ENCODE peak calls at places on chromosome 11, in seven cellular contexts. One of them, this sample, is unnamed.

GRCh38 chr11:67584881-67585873 is 1.6 kb downstream of the GSTP1 start:
- DNase-seq in H1: no peak
- DNase-seq in GM12892: no peak
- DNase-seq in GM12891: no peak
- DNase-seq in GM12878: no peak
- DNase-seq in SK-N-SH: peak
- DNase-seq in K562: peak
- DNase-seq in this sample: no peak

GRCh38 chr11:65861165-65861505 is 902 bp downstream of the MUS81 start:
- DNase-seq in K562: peak
- DNase-seq in H1: no peak
- DNase-seq in GM12892: no peak
- DNase-seq in SK-N-SH: no peak
- DNase-seq in GM12891: no peak
- DNase-seq in GM12878: no peak
- DNase-seq in this sample: no peak

GRCh38 chr11:103659138-103659734 is 377.2 kb upstream of the DDI1 start:
- DNase-seq in K562: no peak
- DNase-seq in GM12878: no peak
- DNase-seq in SK-N-SH: peak
- DNase-seq in GM12892: no peak
- DNase-seq in GM12891: no peak
- DNase-seq in H1: no peak
- DNase-seq in this sample: no peak

GRCh38 chr11:31932879-31933278 is 121.8 kb upstream of the PAX6 start:
- DNase-seq in GM12891: no peak
- DNase-seq in SK-N-SH: no peak
- DNase-seq in H1: no peak
- DNase-seq in GM12892: no peak
- DNase-seq in K562: no peak
- DNase-seq in GM12878: no peak
- DNase-seq in this sample: no peak

GRCh38 chr11:10558288-10558687 is 10.2 kb downstream of the LYVE1 start:
- DNase-seq in GM12892: no peak
- DNase-seq in GM12891: no peak
- DNase-seq in SK-N-SH: no peak
- DNase-seq in GM12878: no peak
- DNase-seq in K562: no peak
- DNase-seq in H1: no peak
- DNase-seq in this sample: no peak

GRCh38 chr11:17063171-17064002 is 14.1 kb downstream of the RPS13 start:
- DNase-seq in H1: peak
- DNase-seq in K562: peak
- DNase-seq in GM12891: peak
- DNase-seq in SK-N-SH: peak
- DNase-seq in GM12892: no peak
- DNase-seq in GM12878: peak
- DNase-seq in this sample: peak

GRCh38 chr11:14184548-14184947 is 174.4 kb downstream of the RRAS2 start:
- DNase-seq in H1: no peak
- DNase-seq in SK-N-SH: no peak
- DNase-seq in GM12892: no peak
- DNase-seq in K562: no peak
- DNase-seq in GM12878: no peak
- DNase-seq in GM12891: no peak
- DNase-seq in this sample: peak

GRCh38 chr11:30585067-30585891 is 874 bp downstream of the MPPED2 start:
- DNase-seq in H1: peak
- DNase-seq in GM12892: peak
- DNase-seq in GM12878: no peak
- DNase-seq in SK-N-SH: peak
- DNase-seq in K562: no peak
- DNase-seq in GM12891: peak
- DNase-seq in this sample: no peak

GRCh38 chr11:34724973-34725372 is 104.1 kb downstream of the EHF start:
- DNase-seq in SK-N-SH: no peak
- DNase-seq in GM12891: no peak
- DNase-seq in GM12878: no peak
- DNase-seq in H1: no peak
- DNase-seq in GM12892: no peak
- DNase-seq in K562: no peak
- DNase-seq in this sample: no peak

GRCh38 chr11:127965947-127966668 is 621.2 kb downstream of the ETS1 start:
- DNase-seq in GM12891: no peak
- DNase-seq in K562: no peak
- DNase-seq in GM12892: no peak
- DNase-seq in H1: no peak
- DNase-seq in GM12878: no peak
- DNase-seq in SK-N-SH: no peak
- DNase-seq in this sample: no peak

GRCh38 chr11:88849368-88849767 is 216.4 kb downstream of the GRM5 start:
- DNase-seq in GM12878: no peak
- DNase-seq in GM12891: no peak
- DNase-seq in H1: no peak
- DNase-seq in SK-N-SH: no peak
- DNase-seq in K562: no peak
- DNase-seq in GM12892: no peak
- DNase-seq in this sample: no peak

GRCh38 chr11:10653242-10653641 is 40.3 kb downstream of the IRAG1 start:
- DNase-seq in K562: no peak
- DNase-seq in GM12891: no peak
- DNase-seq in SK-N-SH: no peak
- DNase-seq in GM12878: no peak
- DNase-seq in GM12892: no peak
- DNase-seq in H1: no peak
- DNase-seq in this sample: no peak

GRCh38 chr11:69274531-69275016 is 19.4 kb upstream of the MYEOV start:
- DNase-seq in H1: no peak
- DNase-seq in GM12878: no peak
- DNase-seq in GM12892: no peak
- DNase-seq in SK-N-SH: no peak
- DNase-seq in GM12891: no peak
- DNase-seq in K562: no peak
- DNase-seq in this sample: no peak

GRCh38 chr11:34423300-34423699 is 15.4 kb upstream of the CAT start:
- DNase-seq in SK-N-SH: no peak
- DNase-seq in GM12878: no peak
- DNase-seq in K562: no peak
- DNase-seq in GM12892: no peak
- DNase-seq in H1: no peak
- DNase-seq in GM12891: no peak
- DNase-seq in this sample: no peak

GRCh38 chr11:30120045-30120589 is 103.3 kb upstream of the KCNA4 start:
- DNase-seq in GM12892: no peak
- DNase-seq in SK-N-SH: no peak
- DNase-seq in GM12878: no peak
- DNase-seq in GM12891: no peak
- DNase-seq in K562: no peak
- DNase-seq in H1: no peak
- DNase-seq in this sample: no peak

GRCh38 chr11:35045219-35045819 is 93.7 kb upstream of the CD44 start:
- DNase-seq in SK-N-SH: no peak
- DNase-seq in GM12878: no peak
- DNase-seq in H1: no peak
- DNase-seq in GM12892: no peak
- DNase-seq in GM12891: no peak
- DNase-seq in K562: no peak
- DNase-seq in this sample: peak

GRCh38 chr11:108780119-108780518 is 115.2 kb downstream of the DDX10 start:
- DNase-seq in H1: no peak
- DNase-seq in GM12878: no peak
- DNase-seq in K562: no peak
- DNase-seq in GM12891: no peak
- DNase-seq in SK-N-SH: no peak
- DNase-seq in GM12892: no peak
- DNase-seq in this sample: no peak

GRCh38 chr11:130849215-130849568 is 67.1 kb downstream of the SNX19 start:
- DNase-seq in GM12878: no peak
- DNase-seq in SK-N-SH: no peak
- DNase-seq in H1: no peak
- DNase-seq in GM12892: no peak
- DNase-seq in GM12891: no peak
- DNase-seq in K562: no peak
- DNase-seq in this sample: no peak

DNA sequence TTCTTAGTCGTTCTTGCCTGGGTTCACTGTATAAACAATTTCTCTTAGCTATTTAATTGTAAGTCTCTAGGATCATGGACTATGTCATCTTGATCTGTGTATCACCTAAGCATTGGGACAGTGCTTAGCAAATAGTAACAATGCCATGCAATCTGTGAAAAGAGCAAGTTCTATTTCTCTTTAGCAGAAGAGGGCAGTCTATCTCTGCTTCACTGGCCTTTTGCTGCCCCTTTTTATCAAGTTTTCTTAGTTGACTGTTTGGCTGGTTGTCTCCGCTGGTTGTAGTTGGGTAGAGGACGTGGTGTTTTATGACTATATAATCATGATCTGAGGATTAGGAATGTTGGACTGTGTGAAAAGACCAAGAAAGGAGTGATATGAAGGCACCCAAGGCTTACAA is 315.0 kb downstream of the JRKL start:
- DNase-seq in H1: no peak
- DNase-seq in GM12891: no peak
- DNase-seq in GM12878: no peak
- DNase-seq in K562: no peak
- DNase-seq in GM12892: no peak
- DNase-seq in SK-N-SH: no peak
- DNase-seq in this sample: no peak
- TF ChIP-seq TAF1 in H1: no peak
- TF ChIP-seq TAF1 in GM12891: no peak
- TF ChIP-seq TAF1 in GM12878: no peak
- TF ChIP-seq TAF1 in K562: no peak
- TF ChIP-seq TAF1 in GM12892: no peak
- TF ChIP-seq TAF1 in SK-N-SH: no peak
- TF ChIP-seq TAF1 in this sample: no peak

GRCh38 chr11:78334109-78334508 is 83.5 kb downstream of the GAB2 start:
- DNase-seq in GM12892: no peak
- DNase-seq in K562: no peak
- DNase-seq in GM12891: no peak
- DNase-seq in SK-N-SH: no peak
- DNase-seq in H1: no peak
- DNase-seq in GM12878: no peak
- DNase-seq in this sample: no peak

GRCh38 chr11:78338138-78338537 is 79.5 kb downstream of the GAB2 start:
- DNase-seq in H1: no peak
- DNase-seq in K562: peak
- DNase-seq in GM12891: no peak
- DNase-seq in GM12878: no peak
- DNase-seq in GM12892: no peak
- DNase-seq in SK-N-SH: no peak
- DNase-seq in this sample: no peak

GRCh38 chr11:78337554-78337924 is 80.1 kb downstream of the GAB2 start:
- DNase-seq in SK-N-SH: no peak
- DNase-seq in H1: no peak
- DNase-seq in GM12892: no peak
- DNase-seq in K562: no peak
- DNase-seq in GM12878: no peak
- DNase-seq in GM12891: no peak
- DNase-seq in this sample: no peak

GRCh38 chr11:78339483-78339882 is 78.1 kb downstream of the GAB2 start:
- DNase-seq in SK-N-SH: no peak
- DNase-seq in GM12878: no peak
- DNase-seq in GM12892: no peak
- DNase-seq in H1: no peak
- DNase-seq in K562: peak
- DNase-seq in GM12891: no peak
- DNase-seq in this sample: no peak

DNA sequence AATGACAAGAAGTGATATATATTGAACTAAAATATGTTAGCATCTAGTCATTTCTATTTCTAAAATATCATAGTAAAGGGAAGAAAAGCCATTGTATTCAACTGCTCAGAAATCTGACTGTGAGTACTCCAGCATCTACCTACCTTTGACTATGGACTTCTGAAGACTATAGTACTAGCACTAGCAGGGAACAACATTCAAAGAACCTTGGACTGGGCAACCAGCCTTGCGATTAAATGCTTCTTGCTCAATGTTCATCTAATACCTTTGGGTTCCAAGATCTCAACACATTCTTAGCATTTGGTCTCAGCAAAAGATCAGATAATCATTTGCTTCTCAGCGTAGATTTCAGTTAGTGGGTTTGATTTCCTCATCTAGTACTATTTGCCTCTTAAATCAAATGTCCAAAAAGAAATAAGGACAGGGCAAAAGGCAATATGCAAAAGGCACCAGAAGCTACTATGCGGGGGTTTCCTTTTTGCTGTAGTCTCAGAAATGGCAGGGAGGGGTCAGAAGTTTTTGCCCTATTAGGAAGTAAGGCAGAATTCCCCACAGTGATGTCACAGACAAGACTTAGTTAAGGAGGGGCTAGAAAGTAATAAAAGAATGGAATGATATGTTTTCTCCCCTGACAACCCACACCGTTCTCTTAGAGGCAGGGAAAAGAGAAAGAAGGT is 80.6 kb downstream of the GAB2 start:
- DNase-seq in H1: no peak
- DNase-seq in K562: peak
- DNase-seq in GM12892: no peak
- DNase-seq in GM12878: no peak
- DNase-seq in SK-N-SH: no peak
- DNase-seq in GM12891: no peak
- DNase-seq in this sample: no peak
- TF ChIP-seq TAF1 in H1: no peak
- TF ChIP-seq TAF1 in K562: no peak
- TF ChIP-seq TAF1 in GM12892: no peak
- TF ChIP-seq TAF1 in GM12878: no peak
- TF ChIP-seq TAF1 in SK-N-SH: no peak
- TF ChIP-seq TAF1 in GM12891: no peak
- TF ChIP-seq TAF1 in this sample: no peak

DNA sequence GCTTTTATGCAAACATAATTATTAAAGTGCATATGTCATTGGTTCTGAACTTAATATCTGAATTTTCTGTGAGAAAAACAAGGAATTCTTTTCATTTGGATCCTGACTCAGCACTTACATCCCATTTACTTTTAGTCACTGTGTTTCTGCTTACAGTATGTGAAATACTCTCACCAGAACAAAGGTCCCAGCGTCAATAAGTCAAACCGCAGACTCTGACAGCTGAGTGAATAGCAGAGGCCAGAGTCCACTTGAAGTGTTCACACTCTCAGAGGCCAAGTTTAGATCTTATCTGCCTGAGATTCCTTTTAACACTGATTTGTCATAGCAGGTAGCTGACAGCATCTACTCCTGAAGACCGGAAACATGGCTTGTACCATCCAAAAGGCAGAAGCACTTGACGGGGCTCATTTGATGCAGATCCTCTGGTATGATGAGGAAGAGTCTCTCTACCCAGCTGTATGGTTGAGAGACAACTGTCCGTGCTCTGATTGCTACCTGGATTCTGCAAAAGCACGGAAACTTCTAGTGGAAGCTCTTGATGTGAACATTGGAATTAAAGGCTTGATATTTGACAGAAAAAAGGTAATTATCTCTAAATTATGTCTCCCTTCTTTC is 14.6 kb downstream of the BBOX1 start:
- DNase-seq in K562: no peak
- DNase-seq in GM12891: no peak
- DNase-seq in SK-N-SH: no peak
- DNase-seq in GM12892: no peak
- DNase-seq in GM12878: no peak
- DNase-seq in H1: no peak
- DNase-seq in this sample: peak
- TF ChIP-seq TAF1 in K562: no peak
- TF ChIP-seq TAF1 in GM12891: no peak
- TF ChIP-seq TAF1 in SK-N-SH: no peak
- TF ChIP-seq TAF1 in GM12892: no peak
- TF ChIP-seq TAF1 in GM12878: no peak
- TF ChIP-seq TAF1 in H1: no peak
- TF ChIP-seq TAF1 in this sample: no peak

GRCh38 chr11:3165152-3165705 is at the start of gene OSBPL5:
- DNase-seq in GM12891: peak
- DNase-seq in K562: peak
- DNase-seq in SK-N-SH: peak
- DNase-seq in GM12878: no peak
- DNase-seq in H1: no peak
- DNase-seq in GM12892: no peak
- DNase-seq in this sample: no peak
- TF ChIP-seq TAF1 in GM12891: no peak
- TF ChIP-seq TAF1 in K562: peak
- TF ChIP-seq TAF1 in SK-N-SH: peak
- TF ChIP-seq TAF1 in GM12878: no peak
- TF ChIP-seq TAF1 in H1: no peak
- TF ChIP-seq TAF1 in GM12892: no peak
- TF ChIP-seq TAF1 in this sample: no peak